ENCODE peak calls at places on chromosomes 13 and 19, in ten cellular contexts. One of them, this sample, is unnamed.

GRCh38 chr13:66803759-66804456 is 426.2 kb downstream of the PCDH9 start:
- DNase-seq in activated CD8-positive, alpha-beta T cell treated with anti-CD3 and anti-CD28 coated beads for 36 hours: no peak
- DNase-seq in brain microvascular endothelial cell: no peak
- DNase-seq in M059J: no peak
- DNase-seq in T-helper 1 cell: no peak
- DNase-seq in neural progenitor cell: no peak
- DNase-seq in B cell: no peak
- DNase-seq in IMR-90: peak; percentile 2
- DNase-seq in Karpas-422: no peak
- DNase-seq in activated T-cell treated with anti-CD3 and anti-CD28 coated beads, Interleukin-2, amount 50 U/mL, for 72 hours: no peak
- DNase-seq in this sample: no peak

GRCh38 chr19:6425732-6426686 is 1.4 kb upstream of the KHSRP start:
- DNase-seq in activated CD8-positive, alpha-beta T cell treated with anti-CD3 and anti-CD28 coated beads for 36 hours: peak; percentile 37
- DNase-seq in brain microvascular endothelial cell: no peak
- DNase-seq in M059J: peak; percentile 17
- DNase-seq in T-helper 1 cell: no peak
- DNase-seq in neural progenitor cell: no peak
- DNase-seq in B cell: no peak
- DNase-seq in IMR-90: no peak
- DNase-seq in Karpas-422: peak; percentile 64
- DNase-seq in activated T-cell treated with anti-CD3 and anti-CD28 coated beads, Interleukin-2, amount 50 U/mL, for 72 hours: peak; percentile 21
- DNase-seq in this sample: no peak

GRCh38 chr19:17687857-17688784 is at the start of gene UNC13A:
- DNase-seq in activated CD8-positive, alpha-beta T cell treated with anti-CD3 and anti-CD28 coated beads for 36 hours: peak; percentile 49
- DNase-seq in brain microvascular endothelial cell: peak; percentile 33
- DNase-seq in M059J: peak; percentile 36
- DNase-seq in T-helper 1 cell: peak; percentile 23
- DNase-seq in neural progenitor cell: peak; percentile 92
- DNase-seq in B cell: no peak
- DNase-seq in IMR-90: peak; percentile 29
- DNase-seq in Karpas-422: no peak
- DNase-seq in activated T-cell treated with anti-CD3 and anti-CD28 coated beads, Interleukin-2, amount 50 U/mL, for 72 hours: peak; percentile 66
- DNase-seq in this sample: peak; percentile 52

GRCh38 chr19:12000152-12000981 is 35.1 kb downstream of the ZNF433 start:
- DNase-seq in activated CD8-positive, alpha-beta T cell treated with anti-CD3 and anti-CD28 coated beads for 36 hours: peak; percentile 50
- DNase-seq in brain microvascular endothelial cell: peak; percentile 25
- DNase-seq in M059J: peak; percentile 86
- DNase-seq in T-helper 1 cell: no peak
- DNase-seq in neural progenitor cell: no peak
- DNase-seq in B cell: no peak
- DNase-seq in IMR-90: peak; percentile 43
- DNase-seq in Karpas-422: no peak
- DNase-seq in activated T-cell treated with anti-CD3 and anti-CD28 coated beads, Interleukin-2, amount 50 U/mL, for 72 hours: no peak
- DNase-seq in this sample: no peak

GRCh38 chr19:51448011-51448744 is 10.1 kb downstream of the SIGLEC8 start:
- DNase-seq in activated CD8-positive, alpha-beta T cell treated with anti-CD3 and anti-CD28 coated beads for 36 hours: peak; percentile 89
- DNase-seq in brain microvascular endothelial cell: no peak
- DNase-seq in M059J: no peak
- DNase-seq in T-helper 1 cell: no peak
- DNase-seq in neural progenitor cell: no peak
- DNase-seq in B cell: no peak
- DNase-seq in IMR-90: no peak
- DNase-seq in Karpas-422: no peak
- DNase-seq in activated T-cell treated with anti-CD3 and anti-CD28 coated beads, Interleukin-2, amount 50 U/mL, for 72 hours: peak; percentile 51
- DNase-seq in this sample: no peak

GRCh38 chr13:75303295-75303694 is 178.7 kb downstream of the TBC1D4 start:
- DNase-seq in activated CD8-positive, alpha-beta T cell treated with anti-CD3 and anti-CD28 coated beads for 36 hours: no peak
- DNase-seq in brain microvascular endothelial cell: no peak
- DNase-seq in M059J: no peak
- DNase-seq in T-helper 1 cell: no peak
- DNase-seq in neural progenitor cell: no peak
- DNase-seq in B cell: no peak
- DNase-seq in IMR-90: no peak
- DNase-seq in Karpas-422: no peak
- DNase-seq in activated T-cell treated with anti-CD3 and anti-CD28 coated beads, Interleukin-2, amount 50 U/mL, for 72 hours: no peak
- DNase-seq in this sample: no peak

GRCh38 chr13:77810430-77810829 is 108.2 kb downstream of the EDNRB start:
- DNase-seq in activated CD8-positive, alpha-beta T cell treated with anti-CD3 and anti-CD28 coated beads for 36 hours: no peak
- DNase-seq in brain microvascular endothelial cell: no peak
- DNase-seq in M059J: peak; percentile 31
- DNase-seq in T-helper 1 cell: no peak
- DNase-seq in neural progenitor cell: no peak
- DNase-seq in B cell: no peak
- DNase-seq in IMR-90: peak; percentile 34
- DNase-seq in Karpas-422: peak; percentile 73
- DNase-seq in activated T-cell treated with anti-CD3 and anti-CD28 coated beads, Interleukin-2, amount 50 U/mL, for 72 hours: no peak
- DNase-seq in this sample: no peak

GRCh38 chr13:110356362-110356761 is 49.3 kb downstream of the COL4A2 start:
- DNase-seq in activated CD8-positive, alpha-beta T cell treated with anti-CD3 and anti-CD28 coated beads for 36 hours: no peak
- DNase-seq in brain microvascular endothelial cell: no peak
- DNase-seq in M059J: no peak
- DNase-seq in T-helper 1 cell: no peak
- DNase-seq in neural progenitor cell: no peak
- DNase-seq in B cell: no peak
- DNase-seq in IMR-90: no peak
- DNase-seq in Karpas-422: no peak
- DNase-seq in activated T-cell treated with anti-CD3 and anti-CD28 coated beads, Interleukin-2, amount 50 U/mL, for 72 hours: no peak
- DNase-seq in this sample: no peak

GRCh38 chr19:4669723-4670480 is at the start of gene MYDGF:
- DNase-seq in activated CD8-positive, alpha-beta T cell treated with anti-CD3 and anti-CD28 coated beads for 36 hours: peak; percentile 95
- DNase-seq in brain microvascular endothelial cell: peak; percentile 75
- DNase-seq in M059J: peak; percentile 81
- DNase-seq in T-helper 1 cell: peak; percentile 90
- DNase-seq in neural progenitor cell: peak; percentile 97
- DNase-seq in B cell: peak; percentile 92
- DNase-seq in IMR-90: peak; percentile 86
- DNase-seq in Karpas-422: peak; percentile 97
- DNase-seq in activated T-cell treated with anti-CD3 and anti-CD28 coated beads, Interleukin-2, amount 50 U/mL, for 72 hours: peak; percentile 96
- DNase-seq in this sample: peak; percentile 87

GRCh38 chr13:39612023-39612637 is 9.1 kb upstream of the LHFPL6 start:
- DNase-seq in activated CD8-positive, alpha-beta T cell treated with anti-CD3 and anti-CD28 coated beads for 36 hours: peak; percentile 78
- DNase-seq in brain microvascular endothelial cell: peak; percentile 76
- DNase-seq in M059J: peak; percentile 67
- DNase-seq in T-helper 1 cell: peak; percentile 16
- DNase-seq in neural progenitor cell: peak; percentile 82
- DNase-seq in B cell: peak; percentile 69
- DNase-seq in IMR-90: peak; percentile 78
- DNase-seq in Karpas-422: peak; percentile 79
- DNase-seq in activated T-cell treated with anti-CD3 and anti-CD28 coated beads, Interleukin-2, amount 50 U/mL, for 72 hours: peak; percentile 54
- DNase-seq in this sample: peak; percentile 24

GRCh38 chr13:25406377-25406776 is 34.6 kb downstream of the ATP8A2 start:
- DNase-seq in activated CD8-positive, alpha-beta T cell treated with anti-CD3 and anti-CD28 coated beads for 36 hours: no peak
- DNase-seq in brain microvascular endothelial cell: peak; percentile 3
- DNase-seq in M059J: peak; percentile 2
- DNase-seq in T-helper 1 cell: no peak
- DNase-seq in neural progenitor cell: peak; percentile 37
- DNase-seq in B cell: no peak
- DNase-seq in IMR-90: no peak
- DNase-seq in Karpas-422: peak; percentile 45
- DNase-seq in activated T-cell treated with anti-CD3 and anti-CD28 coated beads, Interleukin-2, amount 50 U/mL, for 72 hours: no peak
- DNase-seq in this sample: no peak

GRCh38 chr13:34591801-34592454 is 350.1 kb upstream of the NBEA start:
- DNase-seq in activated CD8-positive, alpha-beta T cell treated with anti-CD3 and anti-CD28 coated beads for 36 hours: no peak
- DNase-seq in brain microvascular endothelial cell: no peak
- DNase-seq in M059J: no peak
- DNase-seq in T-helper 1 cell: no peak
- DNase-seq in neural progenitor cell: peak; percentile 35
- DNase-seq in B cell: no peak
- DNase-seq in IMR-90: no peak
- DNase-seq in Karpas-422: no peak
- DNase-seq in activated T-cell treated with anti-CD3 and anti-CD28 coated beads, Interleukin-2, amount 50 U/mL, for 72 hours: no peak
- DNase-seq in this sample: no peak

GRCh38 chr19:48413879-48414623 is 20.6 kb downstream of the GRIN2D start:
- DNase-seq in activated CD8-positive, alpha-beta T cell treated with anti-CD3 and anti-CD28 coated beads for 36 hours: no peak
- DNase-seq in brain microvascular endothelial cell: no peak
- DNase-seq in M059J: peak; percentile 51
- DNase-seq in T-helper 1 cell: no peak
- DNase-seq in neural progenitor cell: no peak
- DNase-seq in B cell: no peak
- DNase-seq in IMR-90: peak; percentile 43
- DNase-seq in Karpas-422: no peak
- DNase-seq in activated T-cell treated with anti-CD3 and anti-CD28 coated beads, Interleukin-2, amount 50 U/mL, for 72 hours: no peak
- DNase-seq in this sample: no peak

GRCh38 chr19:43809762-43810696 is 7.8 kb upstream of the LYPD5 start:
- DNase-seq in activated CD8-positive, alpha-beta T cell treated with anti-CD3 and anti-CD28 coated beads for 36 hours: no peak
- DNase-seq in brain microvascular endothelial cell: peak; percentile 25
- DNase-seq in M059J: peak; percentile 64
- DNase-seq in T-helper 1 cell: no peak
- DNase-seq in neural progenitor cell: peak; percentile 71
- DNase-seq in B cell: no peak
- DNase-seq in IMR-90: peak; percentile 74
- DNase-seq in Karpas-422: peak; percentile 84
- DNase-seq in activated T-cell treated with anti-CD3 and anti-CD28 coated beads, Interleukin-2, amount 50 U/mL, for 72 hours: peak; percentile 15
- DNase-seq in this sample: no peak

GRCh38 chr13:112696001-112696868 is 6.4 kb downstream of the ATP11A start:
- DNase-seq in activated CD8-positive, alpha-beta T cell treated with anti-CD3 and anti-CD28 coated beads for 36 hours: no peak
- DNase-seq in brain microvascular endothelial cell: no peak
- DNase-seq in M059J: no peak
- DNase-seq in T-helper 1 cell: no peak
- DNase-seq in neural progenitor cell: no peak
- DNase-seq in B cell: no peak
- DNase-seq in IMR-90: no peak
- DNase-seq in Karpas-422: no peak
- DNase-seq in activated T-cell treated with anti-CD3 and anti-CD28 coated beads, Interleukin-2, amount 50 U/mL, for 72 hours: no peak
- DNase-seq in this sample: no peak

GRCh38 chr13:93505104-93505952 is 278.7 kb downstream of the GPC6 start:
- DNase-seq in activated CD8-positive, alpha-beta T cell treated with anti-CD3 and anti-CD28 coated beads for 36 hours: no peak
- DNase-seq in brain microvascular endothelial cell: peak; percentile 64
- DNase-seq in M059J: no peak
- DNase-seq in T-helper 1 cell: no peak
- DNase-seq in neural progenitor cell: no peak
- DNase-seq in B cell: no peak
- DNase-seq in IMR-90: peak; percentile 72
- DNase-seq in Karpas-422: no peak
- DNase-seq in activated T-cell treated with anti-CD3 and anti-CD28 coated beads, Interleukin-2, amount 50 U/mL, for 72 hours: no peak
- DNase-seq in this sample: no peak